ENCODE peak calls at places on chromosomes 6 and 20, in five cellular contexts. One of them, this sample, is unnamed.

GRCh38 chr6:29676981-29677601 is 3.9 kb downstream of the ZFP57 start:
- DNase-seq in tibial nerve: no peak
- DNase-seq in fibroblast of the aortic adventitia: no peak
- DNase-seq in IMR-90: no peak
- DNase-seq in OCI-LY7: no peak
- DNase-seq in this sample: peak; percentile 85

GRCh38 chr6:118198746-118199145 is 291.7 kb downstream of the SLC35F1 start:
- DNase-seq in tibial nerve: no peak
- DNase-seq in fibroblast of the aortic adventitia: peak; percentile 13
- DNase-seq in IMR-90: peak; percentile 4
- DNase-seq in OCI-LY7: no peak
- DNase-seq in this sample: no peak

GRCh38 chr6:5967594-5967993 is 39.1 kb downstream of the NRN1 start:
- DNase-seq in IMR-90: no peak
- DNase-seq in OCI-LY7: no peak
- DNase-seq in fibroblast of the aortic adventitia: no peak
- DNase-seq in tibial nerve: no peak
- DNase-seq in this sample: no peak

GRCh38 chr20:18984238-18985200 is 170.9 kb downstream of the SCP2D1 start:
- DNase-seq in tibial nerve: no peak
- DNase-seq in IMR-90: no peak
- DNase-seq in fibroblast of the aortic adventitia: no peak
- DNase-seq in OCI-LY7: no peak
- DNase-seq in this sample: no peak

GRCh38 chr20:59958626-59959025 is 403 bp downstream of the CDH26 start:
- DNase-seq in IMR-90: no peak
- DNase-seq in tibial nerve: no peak
- DNase-seq in fibroblast of the aortic adventitia: no peak
- DNase-seq in OCI-LY7: no peak
- DNase-seq in this sample: no peak

GRCh38 chr6:51768087-51768486 is 319.3 kb downstream of the PKHD1 start:
- DNase-seq in IMR-90: no peak
- DNase-seq in OCI-LY7: no peak
- DNase-seq in tibial nerve: no peak
- DNase-seq in fibroblast of the aortic adventitia: no peak
- DNase-seq in this sample: no peak

GRCh38 chr6:108134213-108134973 is 31.4 kb upstream of the NR2E1 start:
- DNase-seq in IMR-90: no peak
- DNase-seq in OCI-LY7: no peak
- DNase-seq in fibroblast of the aortic adventitia: no peak
- DNase-seq in tibial nerve: no peak
- DNase-seq in this sample: no peak

GRCh38 chr6:70166088-70166958 is 136.6 kb downstream of the COL9A1 start:
- DNase-seq in fibroblast of the aortic adventitia: peak; percentile 38
- DNase-seq in tibial nerve: peak; percentile 40
- DNase-seq in IMR-90: peak; percentile 15
- DNase-seq in OCI-LY7: peak; percentile 5
- DNase-seq in this sample: no peak

GRCh38 chr6:30591008-30591407 is 19.8 kb downstream of the ABCF1 start:
- DNase-seq in IMR-90: peak; percentile 72
- DNase-seq in OCI-LY7: no peak
- DNase-seq in tibial nerve: no peak
- DNase-seq in fibroblast of the aortic adventitia: peak; percentile 79
- DNase-seq in this sample: no peak

GRCh38 chr20:11214281-11214680 is 540.5 kb upstream of the JAG1 start:
- DNase-seq in IMR-90: no peak
- DNase-seq in fibroblast of the aortic adventitia: peak; percentile 31
- DNase-seq in tibial nerve: no peak
- DNase-seq in OCI-LY7: no peak
- DNase-seq in this sample: no peak

DNA sequence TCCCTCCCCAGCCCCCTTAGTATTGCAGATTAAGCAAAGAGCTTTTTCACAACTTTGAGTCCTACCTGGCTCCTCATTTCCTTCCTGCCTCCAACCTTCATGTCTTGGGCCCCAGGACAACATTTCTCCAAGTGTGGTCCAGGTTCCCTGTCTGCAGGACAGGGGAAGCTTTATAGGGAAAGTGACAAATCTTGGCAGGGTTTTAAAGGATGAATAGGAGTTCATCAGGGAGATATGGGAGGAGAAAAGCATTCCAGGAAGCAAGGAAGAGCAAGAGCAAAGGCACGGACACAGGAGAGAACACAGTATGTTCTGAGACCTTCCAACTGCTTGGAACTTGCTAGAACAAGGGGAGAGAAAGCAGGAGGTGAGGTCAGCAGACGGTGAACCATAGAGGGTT is 1.9 kb downstream of the BPIFB1 start:
- DNase-seq in OCI-LY7: no peak
- DNase-seq in IMR-90: no peak
- DNase-seq in fibroblast of the aortic adventitia: no peak
- DNase-seq in tibial nerve: no peak
- DNase-seq in this sample: no peak
- TF ChIP-seq CTCF in OCI-LY7: no peak
- TF ChIP-seq CTCF in IMR-90: no peak
- TF ChIP-seq CTCF in fibroblast of the aortic adventitia: no peak
- TF ChIP-seq CTCF in tibial nerve: no peak
- TF ChIP-seq CTCF in this sample: no peak

GRCh38 chr6:41723178-41723935 is 12.1 kb downstream of the TFEB start:
- DNase-seq in OCI-LY7: peak; percentile 94
- DNase-seq in tibial nerve: peak; percentile 63
- DNase-seq in IMR-90: peak; percentile 91
- DNase-seq in fibroblast of the aortic adventitia: peak; percentile 78
- DNase-seq in this sample: no peak
- H3K4me3 ChIP-seq in OCI-LY7: peak overlapping the region; percentile 67
- H3K4me3 ChIP-seq in tibial nerve: no peak overlapping the region
- H3K4me3 ChIP-seq in IMR-90: no peak overlapping the region
- H3K4me3 ChIP-seq in fibroblast of the aortic adventitia: no peak overlapping the region
- H3K4me3 ChIP-seq in this sample: peak overlapping the region; percentile 2

DNA sequence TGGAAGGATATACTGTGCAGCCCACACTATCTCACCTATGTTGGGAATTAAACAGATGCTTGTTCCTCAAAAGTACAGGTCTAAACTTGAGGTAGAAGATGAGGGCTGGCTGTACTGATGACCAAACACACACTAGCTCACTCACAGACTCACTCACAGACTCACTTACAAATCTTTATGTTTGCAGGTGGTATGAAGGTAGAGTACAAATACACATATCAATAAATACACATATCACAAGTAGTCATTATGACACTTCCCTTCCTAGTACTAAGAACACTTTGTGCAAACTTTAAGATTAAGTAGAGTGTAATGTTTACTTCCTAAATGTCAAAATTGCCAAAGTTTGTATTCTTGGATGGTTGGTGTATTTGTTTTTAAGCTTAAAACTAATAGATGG is 155.4 kb upstream of the KCNQ5 start:
- DNase-seq in IMR-90: no peak
- DNase-seq in OCI-LY7: no peak
- DNase-seq in fibroblast of the aortic adventitia: no peak
- DNase-seq in tibial nerve: no peak
- DNase-seq in this sample: no peak
- TF ChIP-seq CTCF in IMR-90: no peak
- TF ChIP-seq CTCF in OCI-LY7: no peak
- TF ChIP-seq CTCF in fibroblast of the aortic adventitia: no peak
- TF ChIP-seq CTCF in tibial nerve: no peak
- TF ChIP-seq CTCF in this sample: no peak

GRCh38 chr6:105429676-105430075 is 26.8 kb upstream of the PREP start:
- DNase-seq in OCI-LY7: no peak
- DNase-seq in fibroblast of the aortic adventitia: peak; percentile 74
- DNase-seq in IMR-90: peak; percentile 74
- DNase-seq in tibial nerve: no peak
- DNase-seq in this sample: no peak

GRCh38 chr6:105433723-105434122 is 30.8 kb upstream of the PREP start:
- DNase-seq in fibroblast of the aortic adventitia: no peak
- DNase-seq in tibial nerve: no peak
- DNase-seq in OCI-LY7: no peak
- DNase-seq in IMR-90: no peak
- DNase-seq in this sample: no peak

GRCh38 chr6:105431226-105431625 is 28.3 kb upstream of the PREP start:
- DNase-seq in IMR-90: peak; percentile 68
- DNase-seq in OCI-LY7: peak; percentile 58
- DNase-seq in fibroblast of the aortic adventitia: peak; percentile 82
- DNase-seq in tibial nerve: peak; percentile 57
- DNase-seq in this sample: no peak

GRCh38 chr6:105430685-105431084 is 27.8 kb upstream of the PREP start:
- DNase-seq in OCI-LY7: no peak
- DNase-seq in IMR-90: no peak
- DNase-seq in tibial nerve: no peak
- DNase-seq in fibroblast of the aortic adventitia: no peak
- DNase-seq in this sample: no peak

GRCh38 chr6:105432797-105433196 is 29.9 kb upstream of the PREP start:
- DNase-seq in OCI-LY7: no peak
- DNase-seq in fibroblast of the aortic adventitia: peak; percentile 94
- DNase-seq in tibial nerve: no peak
- DNase-seq in IMR-90: peak; percentile 83
- DNase-seq in this sample: peak; percentile 79
- H3K4me3 ChIP-seq in OCI-LY7: no peak overlapping the region
- H3K4me3 ChIP-seq in fibroblast of the aortic adventitia: no peak overlapping the region
- H3K4me3 ChIP-seq in tibial nerve: no peak overlapping the region
- H3K4me3 ChIP-seq in IMR-90: no peak overlapping the region
- H3K4me3 ChIP-seq in this sample: no peak overlapping the region

GRCh38 chr6:15247214-15247749 is 1.4 kb downstream of the JARID2 start:
- DNase-seq in tibial nerve: no peak
- DNase-seq in fibroblast of the aortic adventitia: no peak
- DNase-seq in IMR-90: no peak
- DNase-seq in OCI-LY7: no peak
- DNase-seq in this sample: no peak

GRCh38 chr6:15249371-15250019 is 3.6 kb downstream of the JARID2 start:
- DNase-seq in tibial nerve: no peak
- DNase-seq in fibroblast of the aortic adventitia: peak; percentile 38
- DNase-seq in IMR-90: no peak
- DNase-seq in OCI-LY7: no peak
- DNase-seq in this sample: no peak

GRCh38 chr6:15246217-15247211 is 645 bp downstream of the JARID2 start:
- DNase-seq in fibroblast of the aortic adventitia: peak; percentile 47
- DNase-seq in tibial nerve: no peak
- DNase-seq in OCI-LY7: no peak
- DNase-seq in IMR-90: peak; percentile 49
- DNase-seq in this sample: no peak

GRCh38 chr6:15248451-15249370 is 2.8 kb downstream of the JARID2 start:
- DNase-seq in fibroblast of the aortic adventitia: peak; percentile 95
- DNase-seq in IMR-90: peak; percentile 97
- DNase-seq in tibial nerve: peak; percentile 94
- DNase-seq in OCI-LY7: peak; percentile 94
- DNase-seq in this sample: no peak

GRCh38 chr6:15247750-15248450 is 2.0 kb downstream of the JARID2 start:
- DNase-seq in fibroblast of the aortic adventitia: peak; percentile 68
- DNase-seq in OCI-LY7: peak; percentile 72
- DNase-seq in IMR-90: peak; percentile 62
- DNase-seq in tibial nerve: peak; percentile 33
- DNase-seq in this sample: no peak
- TF ChIP-seq CTCF in fibroblast of the aortic adventitia: peak; percentile 9
- TF ChIP-seq CTCF in OCI-LY7: peak; percentile 38
- TF ChIP-seq CTCF in IMR-90: peak; percentile 9
- TF ChIP-seq CTCF in tibial nerve: peak; percentile 11
- TF ChIP-seq CTCF in this sample: peak; percentile 18

GRCh38 chr6:16649241-16649640 is 112.0 kb downstream of the ATXN1 start:
- DNase-seq in OCI-LY7: no peak
- DNase-seq in IMR-90: no peak
- DNase-seq in fibroblast of the aortic adventitia: peak; percentile 48
- DNase-seq in tibial nerve: no peak
- DNase-seq in this sample: no peak
- H3K4me3 ChIP-seq in OCI-LY7: no peak overlapping the region
- H3K4me3 ChIP-seq in IMR-90: no peak overlapping the region
- H3K4me3 ChIP-seq in fibroblast of the aortic adventitia: no peak overlapping the region
- H3K4me3 ChIP-seq in tibial nerve: no peak overlapping the region
- H3K4me3 ChIP-seq in this sample: no peak overlapping the region

GRCh38 chr6:144912474-144912873 is 627.3 kb downstream of the UTRN start:
- DNase-seq in OCI-LY7: no peak
- DNase-seq in tibial nerve: no peak
- DNase-seq in IMR-90: peak; percentile 90
- DNase-seq in fibroblast of the aortic adventitia: peak; percentile 77
- DNase-seq in this sample: no peak
- TF ChIP-seq CTCF in OCI-LY7: no peak
- TF ChIP-seq CTCF in tibial nerve: no peak
- TF ChIP-seq CTCF in IMR-90: peak; percentile 21
- TF ChIP-seq CTCF in fibroblast of the aortic adventitia: peak; percentile 32
- TF ChIP-seq CTCF in this sample: peak; percentile 16

This sample was measured in epithelial cell of proximal tubule.